ENCODE peak calls at places on chromosomes 5 and 9, in four cellular contexts. One of them, this sample, is unnamed.

GRCh38 chr5:137563646-137564474 is 64.7 kb upstream of the SPOCK1 start:
- DNase-seq in HT1080: peak
- DNase-seq in stimulated activated CD8-positive, alpha-beta memory T cell treated with anti-CD3 and anti-CD28 coated beads, Interleukin-15, amount 100 ng/mL, for 4 hours: no peak
- DNase-seq in activated CD8-positive, alpha-beta memory T cell treated with anti-CD3 and anti-CD28 coated beads for 4 hours: no peak
- DNase-seq in this sample: no peak

GRCh38 chr5:29042152-29042551 is 2003.8 kb upstream of the CDH9 start:
- DNase-seq in HT1080: no peak
- DNase-seq in activated CD8-positive, alpha-beta memory T cell treated with anti-CD3 and anti-CD28 coated beads for 4 hours: no peak
- DNase-seq in stimulated activated CD8-positive, alpha-beta memory T cell treated with anti-CD3 and anti-CD28 coated beads, Interleukin-15, amount 100 ng/mL, for 4 hours: no peak
- DNase-seq in this sample: peak

GRCh38 chr5:150599917-150600511 is 40.4 kb upstream of the SYNPO start:
- DNase-seq in stimulated activated CD8-positive, alpha-beta memory T cell treated with anti-CD3 and anti-CD28 coated beads, Interleukin-15, amount 100 ng/mL, for 4 hours: no peak
- DNase-seq in HT1080: peak
- DNase-seq in activated CD8-positive, alpha-beta memory T cell treated with anti-CD3 and anti-CD28 coated beads for 4 hours: no peak
- DNase-seq in this sample: no peak

GRCh38 chr9:107246259-107247254 is 36.5 kb upstream of the RAD23B start:
- DNase-seq in HT1080: no peak
- DNase-seq in activated CD8-positive, alpha-beta memory T cell treated with anti-CD3 and anti-CD28 coated beads for 4 hours: no peak
- DNase-seq in stimulated activated CD8-positive, alpha-beta memory T cell treated with anti-CD3 and anti-CD28 coated beads, Interleukin-15, amount 100 ng/mL, for 4 hours: peak
- DNase-seq in this sample: no peak

GRCh38 chr9:106888992-106889631 is 26.1 kb downstream of the ZNF462 start:
- DNase-seq in HT1080: no peak
- DNase-seq in activated CD8-positive, alpha-beta memory T cell treated with anti-CD3 and anti-CD28 coated beads for 4 hours: no peak
- DNase-seq in stimulated activated CD8-positive, alpha-beta memory T cell treated with anti-CD3 and anti-CD28 coated beads, Interleukin-15, amount 100 ng/mL, for 4 hours: no peak
- DNase-seq in this sample: no peak

GRCh38 chr9:126612813-126613641 is 701 bp upstream of the LMX1B start:
- DNase-seq in HT1080: no peak
- DNase-seq in stimulated activated CD8-positive, alpha-beta memory T cell treated with anti-CD3 and anti-CD28 coated beads, Interleukin-15, amount 100 ng/mL, for 4 hours: no peak
- DNase-seq in activated CD8-positive, alpha-beta memory T cell treated with anti-CD3 and anti-CD28 coated beads for 4 hours: no peak
- DNase-seq in this sample: no peak

GRCh38 chr9:15104826-15105420 is 194.7 kb upstream of the FREM1 start:
- DNase-seq in stimulated activated CD8-positive, alpha-beta memory T cell treated with anti-CD3 and anti-CD28 coated beads, Interleukin-15, amount 100 ng/mL, for 4 hours: no peak
- DNase-seq in activated CD8-positive, alpha-beta memory T cell treated with anti-CD3 and anti-CD28 coated beads for 4 hours: no peak
- DNase-seq in HT1080: peak
- DNase-seq in this sample: peak

GRCh38 chr5:88692979-88693932 is 189.7 kb downstream of the MEF2C start:
- DNase-seq in activated CD8-positive, alpha-beta memory T cell treated with anti-CD3 and anti-CD28 coated beads for 4 hours: no peak
- DNase-seq in stimulated activated CD8-positive, alpha-beta memory T cell treated with anti-CD3 and anti-CD28 coated beads, Interleukin-15, amount 100 ng/mL, for 4 hours: no peak
- DNase-seq in HT1080: no peak
- DNase-seq in this sample: no peak

GRCh38 chr9:90729351-90729750 is 72.3 kb upstream of the SYK start:
- DNase-seq in activated CD8-positive, alpha-beta memory T cell treated with anti-CD3 and anti-CD28 coated beads for 4 hours: no peak
- DNase-seq in HT1080: no peak
- DNase-seq in stimulated activated CD8-positive, alpha-beta memory T cell treated with anti-CD3 and anti-CD28 coated beads, Interleukin-15, amount 100 ng/mL, for 4 hours: no peak
- DNase-seq in this sample: no peak

GRCh38 chr5:158816306-158816705 is 283.4 kb downstream of the EBF1 start:
- DNase-seq in HT1080: no peak
- DNase-seq in activated CD8-positive, alpha-beta memory T cell treated with anti-CD3 and anti-CD28 coated beads for 4 hours: no peak
- DNase-seq in stimulated activated CD8-positive, alpha-beta memory T cell treated with anti-CD3 and anti-CD28 coated beads, Interleukin-15, amount 100 ng/mL, for 4 hours: no peak
- DNase-seq in this sample: no peak

GRCh38 chr5:72394688-72395087 is 74.5 kb downstream of the PTCD2 start:
- DNase-seq in activated CD8-positive, alpha-beta memory T cell treated with anti-CD3 and anti-CD28 coated beads for 4 hours: no peak
- DNase-seq in stimulated activated CD8-positive, alpha-beta memory T cell treated with anti-CD3 and anti-CD28 coated beads, Interleukin-15, amount 100 ng/mL, for 4 hours: no peak
- DNase-seq in HT1080: peak
- DNase-seq in this sample: no peak

GRCh38 chr5:74392698-74393431 is 247.7 kb downstream of the ENC1 start:
- DNase-seq in stimulated activated CD8-positive, alpha-beta memory T cell treated with anti-CD3 and anti-CD28 coated beads, Interleukin-15, amount 100 ng/mL, for 4 hours: no peak
- DNase-seq in HT1080: no peak
- DNase-seq in activated CD8-positive, alpha-beta memory T cell treated with anti-CD3 and anti-CD28 coated beads for 4 hours: no peak
- DNase-seq in this sample: no peak

GRCh38 chr5:6383376-6383775 is 5.0 kb upstream of the MED10 start:
- DNase-seq in HT1080: no peak
- DNase-seq in stimulated activated CD8-positive, alpha-beta memory T cell treated with anti-CD3 and anti-CD28 coated beads, Interleukin-15, amount 100 ng/mL, for 4 hours: no peak
- DNase-seq in activated CD8-positive, alpha-beta memory T cell treated with anti-CD3 and anti-CD28 coated beads for 4 hours: no peak
- DNase-seq in this sample: no peak

GRCh38 chr5:43428034-43428712 is 16.0 kb upstream of the CCL28 start:
- DNase-seq in activated CD8-positive, alpha-beta memory T cell treated with anti-CD3 and anti-CD28 coated beads for 4 hours: no peak
- DNase-seq in HT1080: peak
- DNase-seq in stimulated activated CD8-positive, alpha-beta memory T cell treated with anti-CD3 and anti-CD28 coated beads, Interleukin-15, amount 100 ng/mL, for 4 hours: no peak
- DNase-seq in this sample: no peak

GRCh38 chr9:135614821-135615665 is 24.3 kb downstream of the GLT6D1 start:
- DNase-seq in stimulated activated CD8-positive, alpha-beta memory T cell treated with anti-CD3 and anti-CD28 coated beads, Interleukin-15, amount 100 ng/mL, for 4 hours: no peak
- DNase-seq in HT1080: no peak
- DNase-seq in activated CD8-positive, alpha-beta memory T cell treated with anti-CD3 and anti-CD28 coated beads for 4 hours: no peak
- DNase-seq in this sample: no peak

GRCh38 chr9:121618504-121618903 is 32.9 kb upstream of the DAB2IP start:
- DNase-seq in stimulated activated CD8-positive, alpha-beta memory T cell treated with anti-CD3 and anti-CD28 coated beads, Interleukin-15, amount 100 ng/mL, for 4 hours: no peak
- DNase-seq in activated CD8-positive, alpha-beta memory T cell treated with anti-CD3 and anti-CD28 coated beads for 4 hours: no peak
- DNase-seq in HT1080: no peak
- DNase-seq in this sample: no peak

GRCh38 chr5:112685929-112686328 is 51.8 kb upstream of the APC start:
- DNase-seq in activated CD8-positive, alpha-beta memory T cell treated with anti-CD3 and anti-CD28 coated beads for 4 hours: no peak
- DNase-seq in stimulated activated CD8-positive, alpha-beta memory T cell treated with anti-CD3 and anti-CD28 coated beads, Interleukin-15, amount 100 ng/mL, for 4 hours: no peak
- DNase-seq in HT1080: no peak
- DNase-seq in this sample: no peak

GRCh38 chr5:33235824-33236223 is 204.9 kb upstream of the TARS1 start:
- DNase-seq in stimulated activated CD8-positive, alpha-beta memory T cell treated with anti-CD3 and anti-CD28 coated beads, Interleukin-15, amount 100 ng/mL, for 4 hours: no peak
- DNase-seq in HT1080: no peak
- DNase-seq in activated CD8-positive, alpha-beta memory T cell treated with anti-CD3 and anti-CD28 coated beads for 4 hours: no peak
- DNase-seq in this sample: no peak

GRCh38 chr9:33293782-33294181 is 3.5 kb downstream of the NFX1 start:
- DNase-seq in stimulated activated CD8-positive, alpha-beta memory T cell treated with anti-CD3 and anti-CD28 coated beads, Interleukin-15, amount 100 ng/mL, for 4 hours: no peak
- DNase-seq in HT1080: no peak
- DNase-seq in activated CD8-positive, alpha-beta memory T cell treated with anti-CD3 and anti-CD28 coated beads for 4 hours: no peak
- DNase-seq in this sample: no peak

GRCh38 chr9:79292731-79293280 is 279.0 kb upstream of the TLE4 start:
- DNase-seq in HT1080: no peak
- DNase-seq in stimulated activated CD8-positive, alpha-beta memory T cell treated with anti-CD3 and anti-CD28 coated beads, Interleukin-15, amount 100 ng/mL, for 4 hours: no peak
- DNase-seq in activated CD8-positive, alpha-beta memory T cell treated with anti-CD3 and anti-CD28 coated beads for 4 hours: no peak
- DNase-seq in this sample: no peak

GRCh38 chr5:61344187-61344944 is 12.3 kb downstream of the ZSWIM6 start:
- DNase-seq in stimulated activated CD8-positive, alpha-beta memory T cell treated with anti-CD3 and anti-CD28 coated beads, Interleukin-15, amount 100 ng/mL, for 4 hours: no peak
- DNase-seq in HT1080: no peak
- DNase-seq in activated CD8-positive, alpha-beta memory T cell treated with anti-CD3 and anti-CD28 coated beads for 4 hours: no peak
- DNase-seq in this sample: no peak

GRCh38 chr9:128250839-128251558 is 24.8 kb downstream of the GOLGA2 start:
- DNase-seq in stimulated activated CD8-positive, alpha-beta memory T cell treated with anti-CD3 and anti-CD28 coated beads, Interleukin-15, amount 100 ng/mL, for 4 hours: no peak
- DNase-seq in HT1080: no peak
- DNase-seq in activated CD8-positive, alpha-beta memory T cell treated with anti-CD3 and anti-CD28 coated beads for 4 hours: no peak
- DNase-seq in this sample: no peak

GRCh38 chr5:144368556-144368955 is 197.9 kb downstream of the KCTD16 start:
- DNase-seq in stimulated activated CD8-positive, alpha-beta memory T cell treated with anti-CD3 and anti-CD28 coated beads, Interleukin-15, amount 100 ng/mL, for 4 hours: no peak
- DNase-seq in HT1080: no peak
- DNase-seq in activated CD8-positive, alpha-beta memory T cell treated with anti-CD3 and anti-CD28 coated beads for 4 hours: no peak
- DNase-seq in this sample: no peak

GRCh38 chr5:149063017-149063687 is at the start of gene SH3TC2:
- DNase-seq in stimulated activated CD8-positive, alpha-beta memory T cell treated with anti-CD3 and anti-CD28 coated beads, Interleukin-15, amount 100 ng/mL, for 4 hours: no peak
- DNase-seq in HT1080: peak
- DNase-seq in activated CD8-positive, alpha-beta memory T cell treated with anti-CD3 and anti-CD28 coated beads for 4 hours: no peak
- DNase-seq in this sample: peak

GRCh38 chr5:155307219-155307618 is 293.7 kb downstream of the KIF4B start:
- DNase-seq in activated CD8-positive, alpha-beta memory T cell treated with anti-CD3 and anti-CD28 coated beads for 4 hours: no peak
- DNase-seq in stimulated activated CD8-positive, alpha-beta memory T cell treated with anti-CD3 and anti-CD28 coated beads, Interleukin-15, amount 100 ng/mL, for 4 hours: no peak
- DNase-seq in HT1080: no peak
- DNase-seq in this sample: no peak

GRCh38 chr5:144254552-144254951 is 83.9 kb downstream of the KCTD16 start:
- DNase-seq in stimulated activated CD8-positive, alpha-beta memory T cell treated with anti-CD3 and anti-CD28 coated beads, Interleukin-15, amount 100 ng/mL, for 4 hours: no peak
- DNase-seq in activated CD8-positive, alpha-beta memory T cell treated with anti-CD3 and anti-CD28 coated beads for 4 hours: no peak
- DNase-seq in HT1080: no peak
- DNase-seq in this sample: no peak

GRCh38 chr9:27086818-27087680 is 22.0 kb upstream of the TEK start:
- DNase-seq in HT1080: peak
- DNase-seq in activated CD8-positive, alpha-beta memory T cell treated with anti-CD3 and anti-CD28 coated beads for 4 hours: no peak
- DNase-seq in stimulated activated CD8-positive, alpha-beta memory T cell treated with anti-CD3 and anti-CD28 coated beads, Interleukin-15, amount 100 ng/mL, for 4 hours: no peak
- DNase-seq in this sample: no peak